ENCODE peak calls at places on chromosomes 5 and 9, in six cellular contexts. Z, S, I, A, M and F are unnamed samples.
A peak's percentile ranks its signal among the peaks of the same experiment; 100 is the strongest.

GRCh38 chr5:153523831-153524230 is 33.4 kb downstream of the GRIA1 start:
- DNase-seq in Z (peak; percentile 65), S (no peak), I (no peak), A (no peak), M (peak; percentile 64), F (no peak)

GRCh38 chr9:82553654-82554366 is 509.1 kb downstream of the RASEF start:
- DNase-seq in Z (peak; percentile 5), S (no peak), I (peak; percentile 30), A (no peak), M (peak; percentile 30), F (no peak)

GRCh38 chr5:53568868-53569267 is 8.4 kb downstream of the NDUFS4 start:
- DNase-seq in Z (peak; percentile 23), S (no peak), I (no peak), A (no peak), M (no peak), F (no peak)

GRCh38 chr5:89397096-89397495 is 514.1 kb upstream of the MEF2C start:
- DNase-seq in Z (no peak), S (no peak), I (no peak), A (no peak), M (peak; percentile 27), F (no peak)

GRCh38 chr5:123265551-123265950 is 157.7 kb downstream of the CEP120 start:
- DNase-seq in Z (peak; percentile 34), S (no peak), I (no peak), A (no peak), M (no peak), F (no peak)

GRCh38 chr5:55234171-55234700 is 828 bp upstream of the CCNO start:
- DNase-seq in Z (peak; percentile 19), S (no peak), I (peak; percentile 51), A (no peak), M (peak; percentile 40), F (no peak)

GRCh38 chr9:2013688-2014087 is 1.5 kb upstream of the SMARCA2 start:
- DNase-seq in Z (peak; percentile 38), S (no peak), I (no peak), A (no peak), M (peak; percentile 24), F (no peak)

GRCh38 chr9:135613946-135614805 is 25.2 kb downstream of the GLT6D1 start:
- DNase-seq in Z (no peak), S (no peak), I (no peak), A (no peak), M (no peak), F (no peak)

GRCh38 chr5:113806250-113806649 is 292.8 kb downstream of the YTHDC2 start:
- DNase-seq in Z (peak; percentile 34), S (no peak), I (peak; percentile 65), A (peak; percentile 37), M (peak; percentile 57), F (peak; percentile 23)

GRCh38 chr9:115042781-115043509 is 75.0 kb downstream of the TNC start:
- DNase-seq in Z (no peak), S (no peak), I (no peak), A (no peak), M (no peak), F (no peak)

GRCh38 chr9:115043632-115044031 is 74.3 kb downstream of the TNC start:
- DNase-seq in Z (no peak), S (no peak), I (no peak), A (no peak), M (no peak), F (no peak)

GRCh38 chr9:115046786-115047185 is 71.2 kb downstream of the TNC start:
- DNase-seq in Z (peak; percentile 77), S (no peak), I (no peak), A (no peak), M (peak; percentile 18), F (no peak)

GRCh38 chr9:115050002-115050490 is 67.9 kb downstream of the TNC start:
- DNase-seq in Z (no peak), S (no peak), I (peak; percentile 56), A (no peak), M (no peak), F (peak; percentile 62)

GRCh38 chr9:115046199-115046598 is 71.8 kb downstream of the TNC start:
- DNase-seq in Z (no peak), S (no peak), I (peak; percentile 53), A (no peak), M (peak; percentile 34), F (no peak)
- H3K4me3 ChIP-seq in Z (no peak overlapping the region), S (no peak overlapping the region), I (no peak overlapping the region), A (no peak overlapping the region), M (no peak overlapping the region), F (no peak overlapping the region)

GRCh38 chr9:77748214-77748772 is 100.2 kb upstream of the GNA14 start:
- DNase-seq in Z (no peak), S (no peak), I (no peak), A (no peak), M (no peak), F (no peak)

GRCh38 chr9:77752566-77752965 is 104.4 kb upstream of the GNA14 start:
- DNase-seq in Z (peak; percentile 94), S (no peak), I (no peak), A (no peak), M (peak; percentile 40), F (no peak)

GRCh38 chr9:77751341-77752091 is 103.4 kb upstream of the GNA14 start:
- DNase-seq in Z (peak; percentile 81), S (no peak), I (peak; percentile 81), A (peak; percentile 7), M (peak; percentile 74), F (peak; percentile 30)

GRCh38 chr9:77750981-77751340 is 102.8 kb upstream of the GNA14 start:
- DNase-seq in Z (no peak), S (no peak), I (no peak), A (no peak), M (no peak), F (no peak)

GRCh38 chr9:77750284-77750683 is 102.2 kb upstream of the GNA14 start:
- DNase-seq in Z (peak; percentile 60), S (no peak), I (no peak), A (no peak), M (no peak), F (no peak)
- H3K27ac ChIP-seq in Z (no peak overlapping the region), S (no peak overlapping the region), I (no peak overlapping the region), A (no peak overlapping the region), M (no peak overlapping the region), F (no peak overlapping the region)

GRCh38 chr5:78359831-78360673 is at the start of gene SCAMP1:
- DNase-seq in Z (peak; percentile 92), S (peak; percentile 88), I (peak; percentile 98), A (peak; percentile 92), M (peak; percentile 93), F (peak; percentile 96)
- H3K18ac ChIP-seq in Z (peak within 1 kb of the TSS; percentile 74), S (peak within 1 kb of the TSS; percentile 93), I (peak within 1 kb of the TSS; percentile 62), A (peak within 1 kb of the TSS; percentile 98), M (peak within 1 kb of the TSS; percentile 97), F (peak within 1 kb of the TSS; percentile 100)

GRCh38 chr5:95823241-95823737 is 763 bp upstream of the GLRX start:
- DNase-seq in Z (no peak), S (no peak), I (no peak), A (no peak), M (no peak), F (no peak)
- H3K4me3 ChIP-seq in Z (peak overlapping the region; percentile 92), S (no peak overlapping the region), I (no peak overlapping the region), A (no peak overlapping the region), M (peak overlapping the region; percentile 89), F (no peak overlapping the region)

GRCh38 chr9:133420392-133420827 is 1.8 kb upstream of the ADAMTS13 start:
- DNase-seq in Z (no peak), S (no peak), I (peak; percentile 45), A (no peak), M (peak; percentile 10), F (no peak)

GRCh38 chr9:133423216-133423615 is 1.0 kb downstream of the ADAMTS13 start:
- DNase-seq in Z (peak; percentile 69), S (no peak), I (no peak), A (no peak), M (peak; percentile 89), F (no peak)

GRCh38 chr9:133424187-133424586 is 2.0 kb downstream of the ADAMTS13 start:
- DNase-seq in Z (no peak), S (no peak), I (no peak), A (no peak), M (no peak), F (no peak)

GRCh38 chr9:133419005-133419404 is 1.2 kb upstream of the REXO4 start:
- DNase-seq in Z (no peak), S (no peak), I (no peak), A (no peak), M (no peak), F (no peak)

DNA sequence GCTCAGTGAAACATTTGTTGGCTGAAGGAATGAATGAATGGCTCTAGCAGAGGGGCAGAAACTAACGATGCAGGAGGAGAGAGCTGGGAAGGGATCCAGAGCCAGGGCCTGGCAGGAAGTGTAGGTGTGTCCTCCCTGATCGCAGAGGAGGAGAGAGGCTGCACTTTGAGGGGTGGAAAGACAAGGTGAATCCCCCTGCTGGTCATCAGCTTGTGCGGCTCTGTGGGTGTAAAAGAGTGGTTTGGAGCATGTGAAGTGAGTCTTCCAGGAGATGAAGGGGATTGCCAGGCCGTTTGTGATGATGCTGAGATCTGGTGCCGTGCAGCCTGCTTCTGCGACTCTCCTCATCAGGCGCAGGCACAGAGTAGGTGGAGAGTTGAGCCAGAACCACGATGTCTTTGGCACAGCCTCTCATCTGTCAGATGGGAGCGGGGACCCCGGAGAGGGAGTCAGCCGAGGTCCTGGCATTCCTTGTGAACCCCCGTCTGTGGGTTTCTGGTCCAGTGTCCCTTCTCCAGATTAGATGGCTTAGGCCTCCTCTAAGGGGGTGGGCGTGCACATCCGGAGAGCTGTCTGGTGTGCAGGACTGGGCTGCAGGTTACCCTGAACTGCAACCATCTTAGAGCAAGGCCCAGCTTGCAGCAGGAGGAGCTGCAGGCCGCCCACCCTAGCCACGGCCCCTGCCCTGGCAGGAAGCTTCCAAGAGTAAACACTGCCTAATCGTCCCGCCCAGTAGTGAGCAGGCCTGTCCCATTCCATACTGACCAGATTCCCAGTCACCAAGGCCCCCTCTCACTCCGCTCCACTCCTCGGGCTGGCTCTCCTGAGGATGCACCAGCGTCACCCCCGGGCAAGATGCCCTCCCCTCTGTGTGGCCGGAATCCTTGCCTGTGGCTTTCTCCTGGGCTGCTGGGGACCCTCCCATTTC is at the start of gene ADAMTS13:
- DNase-seq in Z (peak; percentile 15), S (no peak), I (peak; percentile 81), A (no peak), M (peak; percentile 47), F (no peak)
- H3K27ac ChIP-seq in Z (no peak within 1 kb of the TSS), S (no peak within 1 kb of the TSS), I (no peak within 1 kb of the TSS), A (no peak within 1 kb of the TSS), M (no peak within 1 kb of the TSS), F (no peak within 1 kb of the TSS)

DNA sequence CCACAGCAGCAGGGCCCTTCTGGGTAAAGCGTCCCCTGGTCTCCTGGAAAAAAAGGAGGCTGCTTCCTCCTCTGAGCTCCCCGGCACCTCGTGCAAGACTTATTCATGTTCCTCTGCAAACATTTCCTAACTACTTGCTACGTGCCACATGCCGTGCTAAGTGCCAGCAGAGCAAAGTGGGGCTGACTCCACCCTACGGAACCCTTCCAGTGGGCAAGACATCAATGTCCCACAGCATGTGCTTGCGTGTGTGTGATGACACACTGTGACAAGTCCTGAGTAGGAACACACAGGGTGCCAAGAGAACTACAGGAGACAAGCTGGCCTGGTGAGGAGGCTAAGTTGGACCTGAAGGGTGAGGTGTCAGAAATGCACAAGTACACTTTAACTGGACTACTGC is 57.4 kb downstream of the SEMA4D start:
- DNase-seq in Z (no peak), S (no peak), I (no peak), A (peak; percentile 31), M (no peak), F (no peak)
- H3K18ac ChIP-seq in Z (no peak overlapping the region), S (peak overlapping the region; percentile 73), I (no peak overlapping the region), A (no peak overlapping the region), M (no peak overlapping the region), F (no peak overlapping the region)